ENCODE peak calls at places on chromosomes 1 and 21, in four cellular contexts. L is GM12864, W is K562, F is cardiac muscle cell. M is an unnamed sample.

GRCh38 chr21:41965045-41965444 is 11.2 kb upstream of the C2CD2 start:
- DNase-seq in L (no peak), W (no peak), F (no peak), M (no peak)

GRCh38 chr1:70038025-70038424 is 167.4 kb downstream of the LRRC40 start:
- DNase-seq in L (no peak), W (no peak), F (peak; percentile 33), M (no peak)

GRCh38 chr1:1432951-1433803 is 2.3 kb upstream of the VWA1 start:
- DNase-seq in L (no peak), W (peak; percentile 90), F (peak; percentile 32), M (no peak)

GRCh38 chr21:41627428-41627827 is 119.5 kb upstream of the TMPRSS2 start:
- DNase-seq in L (no peak), W (no peak), F (no peak), M (no peak)

GRCh38 chr21:36163780-36164426 is 7.3 kb downstream of the DOP1B start:
- DNase-seq in L (no peak), W (no peak), F (no peak), M (no peak)

GRCh38 chr1:231266811-231267322 is 25.9 kb downstream of the GNPAT start:
- DNase-seq in L (no peak), W (no peak), F (peak; percentile 42), M (no peak)

GRCh38 chr1:71038942-71039341 is 8.7 kb downstream of the PTGER3 start:
- DNase-seq in L (no peak), W (peak; percentile 50), F (no peak), M (no peak)

GRCh38 chr1:199220046-199220445 is 581.2 kb downstream of the PTPRC start:
- DNase-seq in L (no peak), W (no peak), F (no peak), M (no peak)

GRCh38 chr1:205077158-205077933 is 6.9 kb downstream of the TMEM81 start:
- DNase-seq in L (no peak), W (no peak), F (peak; percentile 58), M (no peak)

GRCh38 chr1:53535846-53536245 is 76.6 kb downstream of the DMRTB1 start:
- DNase-seq in L (no peak), W (no peak), F (no peak), M (no peak)

GRCh38 chr1:234611799-234612351 is 1.9 kb upstream of the IRF2BP2 start:
- DNase-seq in L (no peak), W (peak; percentile 32), F (no peak), M (peak; percentile 58)

GRCh38 chr1:58699011-58699762 is 675 bp downstream of the MYSM1 start:
- DNase-seq in L (no peak), W (no peak), F (peak; percentile 14), M (no peak)

GRCh38 chr21:36692844-36693143 is 6.1 kb upstream of the SIM2 start:
- DNase-seq in L (no peak), W (no peak), F (no peak), M (no peak)

GRCh38 chr1:155892801-155893200 is 18.3 kb downstream of the RIT1 start:
- DNase-seq in L (no peak), W (no peak), F (peak; percentile 66), M (no peak)

GRCh38 chr1:110337704-110338199 is 1.4 kb upstream of the RBM15 start:
- DNase-seq in L (peak; percentile 15), W (peak; percentile 74), F (no peak), M (peak; percentile 74)

GRCh38 chr1:15765495-15766194 is 7.0 kb downstream of the FBLIM1 start:
- DNase-seq in L (no peak), W (peak; percentile 68), F (peak; percentile 81), M (peak; percentile 46)

GRCh38 chr1:90144820-90145219 is 149.9 kb downstream of the ZNF326 start:
- DNase-seq in L (no peak), W (no peak), F (no peak), M (no peak)

GRCh38 chr1:35287807-35288640 is 19.5 kb downstream of the ZMYM4 start:
- DNase-seq in L (no peak), W (no peak), F (peak; percentile 68), M (peak; percentile 22)

GRCh38 chr1:88892146-88892877 is 945 bp upstream of the GTF2B start:
- DNase-seq in L (no peak), W (peak; percentile 25), F (peak; percentile 67), M (peak; percentile 20)

GRCh38 chr1:96562094-96562493 is 159.5 kb upstream of the PTBP2 start:
- DNase-seq in L (no peak), W (no peak), F (no peak), M (no peak)

GRCh38 chr1:96554364-96554763 is 167.2 kb upstream of the PTBP2 start:
- DNase-seq in L (no peak), W (no peak), F (no peak), M (no peak)

GRCh38 chr1:96559707-96560588 is 161.6 kb upstream of the PTBP2 start:
- DNase-seq in L (no peak), W (no peak), F (peak; percentile 96), M (no peak)

GRCh38 chr1:96557336-96557735 is 164.2 kb upstream of the PTBP2 start:
- DNase-seq in L (no peak), W (no peak), F (peak; percentile 49), M (no peak)

GRCh38 chr1:96559181-96559580 is 162.4 kb upstream of the PTBP2 start:
- DNase-seq in L (no peak), W (no peak), F (peak; percentile 19), M (no peak)
- H3K4me3 ChIP-seq in L (no peak overlapping the region), W (no peak overlapping the region), F (no peak overlapping the region), M (no peak overlapping the region)

DNA sequence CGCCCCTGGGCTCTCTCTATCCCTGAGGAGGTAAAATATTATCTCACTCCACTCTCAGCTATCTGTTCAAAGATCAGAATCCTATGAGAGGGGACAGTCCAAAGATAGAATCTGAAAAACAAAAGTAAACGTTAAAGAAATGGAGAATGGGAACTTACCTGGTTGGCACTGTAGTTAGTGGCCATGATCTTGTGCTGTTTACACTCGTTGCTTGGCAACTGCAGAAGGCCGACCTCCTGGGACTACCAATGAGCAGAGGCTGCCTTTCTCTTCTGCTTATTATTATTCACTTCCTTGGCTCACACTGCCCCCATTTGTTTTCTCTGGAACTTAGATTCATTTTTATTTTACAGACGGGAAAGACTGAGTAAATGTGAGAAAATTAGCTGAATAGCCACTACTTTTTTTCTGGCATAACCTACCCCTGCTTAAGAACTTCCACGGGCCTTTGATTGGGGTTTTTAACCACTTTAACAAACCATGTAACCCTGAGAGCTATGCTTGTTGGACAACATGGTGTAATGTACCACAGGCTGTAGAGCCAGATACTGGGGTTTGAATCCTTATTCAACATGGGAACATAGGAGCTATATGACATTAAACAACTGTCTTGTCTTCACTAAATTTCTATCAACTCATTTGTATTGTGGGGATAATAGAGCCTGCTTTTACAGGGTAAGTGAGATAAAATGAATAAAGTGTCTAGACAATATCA is at the start of gene CFAP126:
- DNase-seq in L (no peak), W (peak; percentile 70), F (peak; percentile 86), M (peak; percentile 81)
- TF ChIP-seq CTCF in L (no peak), W (no peak), F (peak; percentile 14), M (no peak)

GRCh38 chr1:61082336-61083013 is at the start of gene NFIA:
- DNase-seq in L (no peak), W (peak; percentile 80), F (peak; percentile 87), M (no peak)
- H3K4me3 ChIP-seq in L (peak within 1 kb of the TSS; percentile 60), W (peak within 1 kb of the TSS; percentile 63), F (peak within 1 kb of the TSS; percentile 95), M (peak within 1 kb of the TSS; percentile 13)

DNA sequence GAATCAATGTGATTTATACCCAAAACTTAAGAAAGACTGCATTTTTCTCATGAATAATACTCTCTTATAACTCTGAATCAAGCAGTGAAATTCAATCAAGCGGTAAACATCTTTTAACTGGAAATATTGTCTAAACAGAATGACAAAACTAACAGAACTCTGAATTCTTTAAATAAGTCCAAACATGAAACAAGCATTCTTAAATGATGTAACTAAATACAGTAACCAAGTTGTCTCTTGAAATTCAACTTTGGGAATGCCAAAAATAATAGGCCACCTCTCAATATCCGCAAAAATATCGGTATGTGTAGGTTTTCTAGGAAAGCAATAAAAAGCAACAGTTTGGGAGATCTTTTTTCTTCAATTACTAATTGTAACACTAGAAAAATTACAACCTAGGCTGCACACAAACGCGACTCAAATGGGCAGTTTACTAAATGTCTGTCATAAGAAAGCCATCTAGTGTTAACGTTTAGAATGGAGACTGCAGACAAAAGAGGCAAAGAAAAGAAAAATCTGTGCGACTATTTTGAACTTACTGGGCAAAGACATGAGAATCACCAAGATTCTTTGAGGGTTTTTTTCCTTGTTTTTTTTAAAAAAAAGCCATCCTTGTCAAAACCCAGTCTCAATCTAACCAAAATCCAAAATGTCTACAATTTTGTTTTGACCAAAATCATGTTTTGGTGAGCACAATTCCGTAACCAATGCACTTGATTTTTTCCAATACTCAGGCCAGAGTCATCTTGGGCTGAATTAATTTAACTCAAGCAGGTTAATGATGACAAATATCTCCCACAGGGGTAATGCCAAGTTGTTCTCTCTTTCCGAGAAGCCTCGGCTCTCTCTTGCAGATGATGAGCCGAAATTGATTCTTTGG is 1.4 kb downstream of the SIPA1L2 start:
- DNase-seq in L (no peak), W (no peak), F (peak; percentile 67), M (peak; percentile 10)
- TF ChIP-seq CTCF in L (no peak), W (no peak), F (peak; percentile 45), M (no peak)

GRCh38 chr1:52253421-52253820 is 111.5 kb downstream of the ZFYVE9 start:
- DNase-seq in L (no peak), W (peak; percentile 68), F (no peak), M (no peak)

DNA sequence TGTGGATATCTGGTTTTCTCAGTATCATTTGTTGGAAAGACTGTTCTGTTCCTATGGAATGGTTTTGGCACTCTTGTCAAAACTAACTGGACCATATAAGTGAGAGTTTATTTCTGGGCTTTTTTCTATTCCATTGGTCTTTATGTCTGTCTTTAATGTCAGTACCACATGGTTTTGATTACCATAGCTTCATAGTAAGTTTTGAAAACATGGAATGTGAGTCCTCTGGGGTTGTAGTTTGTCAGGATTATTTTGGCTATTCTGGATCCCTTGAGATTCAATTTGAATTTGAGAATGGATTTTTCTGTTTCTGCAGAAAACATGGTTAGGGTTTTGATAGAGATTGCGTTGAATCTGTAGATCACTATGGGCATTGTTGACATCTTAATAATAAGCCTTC is 107.9 kb downstream of the ZFYVE9 start:
- DNase-seq in L (no peak), W (no peak), F (no peak), M (no peak)
- H3K4me3 ChIP-seq in L (no peak overlapping the region), W (no peak overlapping the region), F (no peak overlapping the region), M (no peak overlapping the region)

DNA sequence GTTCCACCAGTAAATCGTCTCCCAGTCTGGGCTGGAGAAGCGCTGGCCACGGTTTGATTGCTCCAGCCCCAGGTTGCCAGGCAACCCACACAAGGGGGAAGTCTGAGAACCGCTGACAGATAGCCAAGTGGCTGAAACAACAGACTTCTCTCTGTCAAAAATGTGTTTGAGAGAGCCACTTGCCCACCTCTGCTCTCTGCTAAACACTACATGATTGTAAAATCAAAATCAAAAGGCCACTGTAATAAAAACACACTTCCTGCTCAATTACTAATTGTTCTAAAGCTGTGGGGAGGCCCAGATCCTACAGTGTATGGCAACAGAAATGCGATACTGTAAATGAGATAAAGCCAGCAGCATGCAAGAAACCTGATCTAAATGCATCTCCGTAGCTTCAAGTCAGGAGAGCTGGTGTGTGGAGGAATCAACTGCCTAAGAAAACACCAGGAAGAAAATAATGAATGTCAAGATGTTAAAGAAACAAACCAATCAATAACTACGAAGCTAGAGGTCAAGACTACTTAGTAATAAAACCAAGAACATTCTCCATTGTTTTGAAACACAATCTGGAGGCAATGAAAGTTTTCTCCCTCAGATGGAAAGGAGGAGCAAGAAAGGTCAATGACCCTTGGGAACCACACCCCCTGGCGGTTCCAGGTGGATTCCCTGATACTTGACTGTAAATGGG is 121.2 kb downstream of the SLC45A1 start:
- DNase-seq in L (no peak), W (peak; percentile 82), F (peak; percentile 91), M (peak; percentile 59)
- TF ChIP-seq CTCF in L (peak; percentile 10), W (peak; percentile 12), F (peak; percentile 16), M (no peak)

GRCh38 chr1:183027791-183028190 is 4.6 kb downstream of the LAMC1 start:
- DNase-seq in L (no peak), W (no peak), F (no peak), M (peak; percentile 41)
- H3K4me3 ChIP-seq in L (peak overlapping the region; percentile 28), W (no peak overlapping the region), F (no peak overlapping the region), M (peak overlapping the region; percentile 14)

GRCh38 chr1:245779797-245780529 is 625.2 kb downstream of the KIF26B start:
- DNase-seq in L (no peak), W (no peak), F (no peak), M (no peak)
- TF ChIP-seq CTCF in L (no peak), W (peak; percentile 33), F (no peak), M (no peak)